ENCODE peak calls at places on chromosomes 3 and 15, in ten cellular contexts. A, H, W, V, R, B, E, G, P and O are unnamed samples.

GRCh38 chr15:39301589-39301999 is 279.3 kb upstream of the THBS1 start:
- DNase-seq in A (no peak), H (no peak), W (no peak), V (no peak), R (no peak), B (peak), E (no peak), G (no peak), P (peak), O (peak)

GRCh38 chr3:155747286-155747685 is 2.4 kb upstream of the PLCH1 start:
- DNase-seq in A (no peak), H (no peak), W (no peak), V (no peak), R (no peak), B (no peak), E (no peak), G (no peak), P (no peak), O (no peak)

GRCh38 chr15:32803631-32804030 is 85.8 kb downstream of the GREM1 start:
- DNase-seq in A (no peak), H (no peak), W (no peak), V (no peak), R (no peak), B (no peak), E (no peak), G (no peak), P (peak), O (no peak)

GRCh38 chr15:77030042-77030927 is 35.4 kb downstream of the PSTPIP1 start:
- DNase-seq in A (no peak), H (peak), W (peak), V (no peak), R (no peak), B (no peak), E (peak), G (peak), P (no peak), O (no peak)

GRCh38 chr3:138114988-138115971 is at the start of gene DZIP1L:
- DNase-seq in A (no peak), H (peak), W (peak), V (peak), R (peak), B (peak), E (peak), G (peak), P (peak), O (peak)

GRCh38 chr3:116897382-116897781 is 187.8 kb downstream of the TUSC7 start:
- DNase-seq in A (no peak), H (no peak), W (no peak), V (no peak), R (no peak), B (no peak), E (no peak), G (no peak), P (peak), O (no peak)

GRCh38 chr3:24264748-24265158 is 229.9 kb downstream of the THRB start:
- DNase-seq in A (no peak), H (no peak), W (peak), V (peak), R (no peak), B (peak), E (peak), G (peak), P (peak), O (peak)

GRCh38 chr15:98547741-98548166 is 100.6 kb upstream of the IGF1R start:
- DNase-seq in A (no peak), H (peak), W (no peak), V (peak), R (no peak), B (no peak), E (peak), G (peak), P (no peak), O (no peak)

DNA sequence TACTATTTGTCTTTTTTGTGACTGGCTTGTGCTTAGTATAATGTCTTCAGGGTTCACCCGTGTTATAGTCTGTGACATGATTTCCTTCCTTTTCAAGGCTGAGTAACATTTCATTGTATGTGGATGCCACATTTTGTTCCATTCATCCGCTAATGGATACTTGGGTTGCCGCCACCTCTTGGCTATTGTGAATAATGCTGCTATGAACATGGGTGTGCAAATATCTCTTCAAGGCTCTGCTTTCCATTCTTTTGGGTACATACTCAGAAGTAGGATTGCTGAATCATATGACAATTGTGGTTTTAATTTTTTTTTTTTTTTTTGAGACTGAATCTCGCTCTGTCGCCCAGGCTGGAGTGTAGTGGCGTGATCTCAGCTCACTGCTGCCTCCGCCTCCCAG is 15.4 kb downstream of the CRTC3 start:
- DNase-seq in A (no peak), H (no peak), W (no peak), V (no peak), R (no peak), B (no peak), E (no peak), G (no peak), P (no peak), O (no peak)
- TF ChIP-seq CTCF in A (peak), H (no peak), W (no peak), V (peak), R (no peak), B (no peak), E (no peak), G (peak), P (no peak), O (no peak)

DNA sequence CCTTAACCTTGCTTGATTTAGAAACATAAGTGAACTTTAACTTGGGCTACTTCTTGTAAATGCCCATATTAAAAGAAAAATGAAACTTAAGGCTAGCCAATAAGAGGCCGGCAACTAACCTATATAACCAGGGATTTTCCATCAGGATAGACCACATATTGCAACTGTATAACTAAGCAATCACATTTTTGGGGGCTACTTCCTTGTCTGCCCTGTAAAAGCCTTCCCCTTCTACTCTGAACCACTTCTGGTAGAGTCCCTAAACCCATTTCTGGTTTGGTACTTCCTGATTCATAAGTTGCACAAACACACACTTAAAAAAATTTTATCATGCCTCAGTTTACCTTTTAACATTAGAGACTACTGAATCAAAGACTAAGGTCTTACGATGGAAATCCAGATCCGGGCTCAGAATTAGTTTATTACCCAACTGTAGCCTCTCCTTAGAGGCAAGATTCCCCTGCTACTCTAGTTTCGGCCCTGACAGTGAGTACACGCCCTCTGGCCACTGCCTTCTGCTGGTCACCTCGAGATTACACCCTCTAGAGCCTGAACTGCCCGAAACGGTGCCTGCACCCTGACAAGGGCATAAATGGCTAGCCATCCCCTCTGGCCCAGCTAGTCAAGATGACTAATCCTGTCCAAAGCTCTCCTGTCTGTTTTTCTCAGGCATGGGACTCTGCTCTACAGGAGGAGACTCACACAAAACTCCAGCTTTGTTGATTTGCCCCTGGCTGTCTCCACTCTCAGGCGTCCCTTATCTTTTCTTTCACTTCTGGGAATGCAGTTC is 150.7 kb upstream of the UBE2E2 start:
- DNase-seq in A (no peak), H (no peak), W (no peak), V (peak), R (no peak), B (no peak), E (peak), G (peak), P (peak), O (peak)
- TF ChIP-seq CTCF in A (no peak), H (no peak), W (no peak), V (peak), R (no peak), B (no peak), E (peak), G (peak), P (no peak), O (no peak)

DNA sequence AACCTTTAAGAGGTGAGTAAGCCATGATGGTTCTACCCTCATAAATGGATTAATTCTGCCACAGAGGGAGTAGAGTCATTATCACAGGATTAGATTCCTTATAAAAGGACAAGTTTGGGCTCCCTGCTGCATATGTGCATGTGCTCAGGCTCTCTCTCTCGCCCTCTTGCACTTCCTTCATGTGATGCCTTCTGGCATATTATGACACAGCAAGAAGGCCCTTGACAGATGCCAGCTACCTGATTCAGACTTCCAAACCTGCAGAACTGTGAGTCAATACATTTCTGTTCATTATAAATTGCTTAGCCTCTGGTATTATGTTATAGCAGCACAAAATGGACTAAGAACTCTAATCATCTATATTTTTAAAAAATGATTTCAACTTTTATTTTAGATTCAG is 205.3 kb downstream of the CTNNB1 start:
- DNase-seq in A (no peak), H (no peak), W (no peak), V (no peak), R (no peak), B (no peak), E (no peak), G (no peak), P (no peak), O (no peak)
- TF ChIP-seq CTCF in A (no peak), H (no peak), W (no peak), V (no peak), R (no peak), B (no peak), E (no peak), G (no peak), P (no peak), O (no peak)

GRCh38 chr15:60589728-60590127 is 110.8 kb upstream of the ICE2 start:
- DNase-seq in A (no peak), H (no peak), W (no peak), V (no peak), R (no peak), B (peak), E (no peak), G (no peak), P (no peak), O (no peak)

GRCh38 chr15:60594071-60594470 is 115.1 kb upstream of the ICE2 start:
- DNase-seq in A (no peak), H (no peak), W (no peak), V (no peak), R (no peak), B (no peak), E (no peak), G (no peak), P (no peak), O (peak)

GRCh38 chr15:60590935-60591490 is 112.1 kb upstream of the ICE2 start:
- DNase-seq in A (no peak), H (peak), W (peak), V (peak), R (peak), B (peak), E (peak), G (peak), P (peak), O (no peak)

GRCh38 chr15:60591491-60592385 is 112.8 kb upstream of the ICE2 start:
- DNase-seq in A (no peak), H (peak), W (peak), V (no peak), R (peak), B (no peak), E (peak), G (peak), P (no peak), O (no peak)

DNA sequence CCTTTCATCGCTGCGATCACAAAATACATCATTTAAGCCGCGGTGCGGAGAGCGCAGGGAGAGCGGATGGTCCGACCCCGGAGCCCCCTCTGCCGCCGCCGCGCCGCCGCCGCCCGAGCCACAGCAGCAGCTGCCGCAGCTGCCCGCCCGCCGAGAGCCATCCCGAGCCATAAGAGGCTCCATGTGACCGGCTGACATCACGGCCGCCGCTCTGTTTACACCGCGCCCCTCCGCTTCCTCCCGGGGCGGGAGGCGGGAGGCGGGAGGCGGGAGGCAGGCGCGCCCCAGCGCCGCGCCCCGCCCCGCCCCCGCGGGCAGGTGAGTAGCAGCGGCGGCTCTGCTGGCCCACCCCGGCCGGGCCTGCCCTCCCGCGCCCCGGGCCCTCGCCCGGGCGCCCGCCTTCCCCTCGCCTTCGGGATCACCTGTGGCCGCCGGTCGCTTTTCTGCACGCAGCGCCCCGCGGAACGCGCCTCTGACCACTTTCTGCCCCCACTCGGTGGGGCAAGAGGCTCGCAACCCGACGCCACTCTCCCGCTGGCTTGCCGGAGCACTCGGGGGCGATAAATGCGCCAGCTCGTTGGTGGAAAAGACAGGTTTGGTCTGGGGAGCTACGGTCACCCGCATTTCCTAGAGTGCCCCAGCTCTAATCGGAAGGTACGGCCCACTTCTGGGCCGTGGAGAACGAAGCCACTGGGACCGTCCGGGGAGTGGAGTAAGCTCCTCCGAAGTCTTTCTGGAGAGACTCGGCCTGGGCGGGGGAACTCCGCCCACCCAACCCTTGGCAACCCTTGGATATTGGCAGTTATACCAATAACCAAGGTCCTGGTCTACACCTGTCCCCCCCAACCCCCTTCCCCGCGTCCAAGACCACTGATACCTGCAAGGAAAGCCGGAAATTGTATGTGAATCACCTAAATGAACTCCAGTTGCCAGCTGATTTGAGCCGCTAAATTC is 113.7 kb upstream of the ICE2 start:
- DNase-seq in A (no peak), H (peak), W (peak), V (peak), R (peak), B (peak), E (peak), G (peak), P (peak), O (peak)
- TF ChIP-seq CTCF in A (peak), H (peak), W (peak), V (peak), R (peak), B (no peak), E (peak), G (peak), P (no peak), O (no peak)

DNA sequence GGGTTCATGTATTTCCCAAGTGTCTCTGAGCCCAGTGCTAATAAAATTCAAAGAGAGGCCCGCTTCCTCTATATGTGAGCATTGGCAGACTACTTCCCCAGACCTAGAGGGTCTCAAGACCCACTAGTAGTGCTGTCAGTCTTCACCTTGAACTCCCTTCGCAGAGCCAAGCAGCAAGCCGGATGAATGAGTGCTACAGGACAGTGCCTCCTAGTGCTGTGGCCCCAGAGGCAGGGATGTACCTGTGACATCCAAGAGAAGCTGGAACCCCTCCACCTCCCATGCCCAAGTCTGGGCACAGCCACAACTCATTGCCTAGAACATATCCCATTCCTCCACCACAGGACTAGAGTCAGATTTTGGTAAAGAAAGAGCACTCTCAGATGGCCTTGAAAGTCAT is 37.2 kb upstream of the MASP1 start:
- DNase-seq in A (no peak), H (no peak), W (no peak), V (no peak), R (no peak), B (no peak), E (no peak), G (no peak), P (no peak), O (no peak)
- TF ChIP-seq CTCF in A (no peak), H (no peak), W (no peak), V (no peak), R (no peak), B (no peak), E (no peak), G (peak), P (no peak), O (no peak)

GRCh38 chr3:12372762-12373280 is 84.0 kb downstream of the PPARG start:
- DNase-seq in A (no peak), H (no peak), W (no peak), V (no peak), R (no peak), B (no peak), E (no peak), G (no peak), P (no peak), O (peak)
- TF ChIP-seq CTCF in A (no peak), H (no peak), W (no peak), V (no peak), R (no peak), B (no peak), E (no peak), G (no peak), P (no peak), O (no peak)